ENCODE peak calls at places on chromosome 22, in ten cellular contexts. S is Caki2; M is NCI-H1092; H is psoas muscle; P is GM12891; G is activated T-cell treated with anti-CD3 and anti-CD28 coated beads for 48 hours; E is islet precursor cell; I is C1 segment of cervical spinal cord; L is AG10803; R is CD8-positive, alpha-beta memory T cell. V is an unnamed sample.

GRCh38 chr22:30565341-30565740 is 9.1 kb downstream of the GAL3ST1 start:
- DNase-seq in G (no peak), H (no peak), S (no peak), E (no peak), L (peak), I (no peak), M (no peak), R (no peak), P (no peak), V (no peak)

GRCh38 chr22:48262596-48263430 is 1500.4 kb downstream of the TBC1D22A start:
- DNase-seq in E (peak), G (no peak), L (no peak), M (no peak), H (no peak), R (no peak), P (no peak), S (no peak), I (no peak), V (no peak)

GRCh38 chr22:50303848-50304527 is 3.5 kb downstream of the PLXNB2 start:
- DNase-seq in L (no peak), M (no peak), P (no peak), S (peak), R (no peak), I (peak), H (no peak), G (no peak), E (peak), V (peak)

GRCh38 chr22:46056169-46057041 is 79.4 kb upstream of the WNT7B start:
- DNase-seq in P (no peak), L (peak), H (peak), M (no peak), R (no peak), S (no peak), I (peak), E (peak), G (no peak), V (peak)

GRCh38 chr22:36439481-36440271 is 41.8 kb downstream of the TXN2 start:
- DNase-seq in P (no peak), S (peak), M (no peak), E (peak), I (no peak), G (no peak), H (no peak), R (no peak), L (peak), V (no peak)

GRCh38 chr22:44328762-44329161 is 16.0 kb upstream of the SHISAL1 start:
- DNase-seq in E (no peak), R (no peak), L (no peak), P (no peak), S (no peak), I (no peak), H (no peak), M (no peak), G (no peak), V (no peak)

GRCh38 chr22:29727248-29727551 is 7.4 kb downstream of the CABP7 start:
- DNase-seq in H (peak), G (peak), P (peak), L (peak), M (peak), S (no peak), E (no peak), I (no peak), R (no peak), V (peak)

GRCh38 chr22:37663521-37664140 is 5.1 kb downstream of the PDXP start:
- DNase-seq in E (no peak), I (no peak), S (no peak), H (peak), P (no peak), R (no peak), G (no peak), M (no peak), L (peak), V (no peak)

GRCh38 chr22:30430933-30431332 is 5.4 kb downstream of the MTFP1 start:
- DNase-seq in S (no peak), E (no peak), R (no peak), H (peak), P (no peak), I (no peak), G (no peak), L (no peak), M (no peak), V (no peak)

V was measured in upper lobe of right lung.